ENCODE peak calls at places on chromosomes 12 and 14, in seven cellular contexts. J, L, Y, P, R, F and A are unnamed samples.

GRCh38 chr14:25017562-25017961 is 32.4 kb downstream of the STXBP6 start:
- DNase-seq in J (no peak), L (no peak), Y (no peak), P (no peak), R (no peak), F (no peak), A (no peak)

GRCh38 chr14:94145902-94146527 is 16.6 kb upstream of the IFI27L2 start:
- DNase-seq in J (no peak), L (no peak), Y (no peak), P (no peak), R (no peak), F (no peak), A (no peak)

GRCh38 chr14:66508547-66508845 is 549 bp downstream of the GPHN start:
- DNase-seq in J (no peak), L (no peak), Y (no peak), P (no peak), R (no peak), F (no peak), A (no peak)

GRCh38 chr12:108616941-108617858 is 16.5 kb downstream of the SELPLG start:
- DNase-seq in J (no peak), L (no peak), Y (peak; percentile 75), P (no peak), R (no peak), F (peak; percentile 62), A (peak; percentile 94)

GRCh38 chr14:87430810-87431209 is 562.2 kb downstream of the GALC start:
- DNase-seq in J (no peak), L (no peak), Y (no peak), P (no peak), R (no peak), F (no peak), A (no peak)

GRCh38 chr12:67669925-67670631 is 21.5 kb downstream of the DYRK2 start:
- DNase-seq in J (no peak), L (no peak), Y (no peak), P (no peak), R (no peak), F (no peak), A (no peak)

GRCh38 chr14:60278350-60278749 is 29.3 kb downstream of the PPM1A start:
- DNase-seq in J (no peak), L (no peak), Y (no peak), P (no peak), R (no peak), F (no peak), A (no peak)

GRCh38 chr12:46357438-46358324 is 14.9 kb downstream of the SLC38A2 start:
- DNase-seq in J (no peak), L (no peak), Y (no peak), P (no peak), R (peak; percentile 73), F (no peak), A (no peak)

GRCh38 chr14:105392161-105393090 is 5.9 kb upstream of the TEX22 start:
- DNase-seq in J (no peak), L (no peak), Y (no peak), P (no peak), R (no peak), F (no peak), A (no peak)

GRCh38 chr12:21642707-21643389 is 14.8 kb downstream of the LDHB start:
- DNase-seq in J (no peak), L (no peak), Y (no peak), P (no peak), R (no peak), F (no peak), A (no peak)

GRCh38 chr12:96263449-96263902 is 69.3 kb downstream of the ELK3 start:
- DNase-seq in J (no peak), L (no peak), Y (no peak), P (no peak), R (no peak), F (no peak), A (no peak)

GRCh38 chr14:64873506-64874220 is 6.0 kb downstream of the SPTB start:
- DNase-seq in J (no peak), L (no peak), Y (no peak), P (no peak), R (no peak), F (no peak), A (no peak)

GRCh38 chr14:44163946-44164345 is 343.1 kb downstream of the FSCB start:
- DNase-seq in J (no peak), L (no peak), Y (no peak), P (no peak), R (no peak), F (no peak), A (no peak)

GRCh38 chr12:109532721-109533486 is 40.4 kb downstream of the MMAB start:
- DNase-seq in J (no peak), L (no peak), Y (no peak), P (no peak), R (no peak), F (no peak), A (no peak)

GRCh38 chr12:49068879-49069506 is 786 bp downstream of the RHEBL1 start:
- DNase-seq in J (no peak), L (no peak), Y (no peak), P (peak; percentile 26), R (no peak), F (no peak), A (no peak)

GRCh38 chr14:71483154-71483553 is 449.1 kb upstream of the RGS6 start:
- DNase-seq in J (no peak), L (no peak), Y (no peak), P (no peak), R (no peak), F (no peak), A (no peak)

GRCh38 chr12:116563262-116563661 is 4.1 kb downstream of the MAP1LC3B2 start:
- DNase-seq in J (no peak), L (no peak), Y (no peak), P (no peak), R (no peak), F (no peak), A (no peak)

GRCh38 chr12:108765289-108765764 is 34.0 kb upstream of the CORO1C start:
- DNase-seq in J (no peak), L (no peak), Y (no peak), P (no peak), R (no peak), F (no peak), A (no peak)

GRCh38 chr12:79615596-79616560 is 74.9 kb downstream of the PAWR start:
- DNase-seq in J (no peak), L (no peak), Y (no peak), P (no peak), R (no peak), F (no peak), A (no peak)

GRCh38 chr12:89840162-89840922 is 131.7 kb upstream of the ATP2B1 start:
- DNase-seq in J (no peak), L (no peak), Y (no peak), P (no peak), R (no peak), F (no peak), A (no peak)

GRCh38 chr12:45732250-45732649 is 2.7 kb downstream of the ARID2 start:
- DNase-seq in J (no peak), L (no peak), Y (no peak), P (no peak), R (no peak), F (no peak), A (no peak)

GRCh38 chr12:126083931-126084330 is 1018.7 kb downstream of the AACS start:
- DNase-seq in J (no peak), L (no peak), Y (no peak), P (no peak), R (no peak), F (no peak), A (no peak)

GRCh38 chr12:55925870-55926737 is 1.6 kb downstream of the PYM1 start:
- DNase-seq in J (no peak), L (no peak), Y (no peak), P (no peak), R (no peak), F (peak; percentile 12), A (peak; percentile 65)

GRCh38 chr12:120972870-120973543 is 5.3 kb upstream of the HNF1A start:
- DNase-seq in J (no peak), L (peak; percentile 71), Y (no peak), P (no peak), R (no peak), F (no peak), A (no peak)

GRCh38 chr12:95304673-95305198 is 87.1 kb downstream of the VEZT start:
- DNase-seq in J (no peak), L (no peak), Y (no peak), P (no peak), R (no peak), F (no peak), A (no peak)

GRCh38 chr14:79011091-79011919 is 841.1 kb downstream of the NRXN3 start:
- DNase-seq in J (no peak), L (no peak), Y (no peak), P (peak; percentile 38), R (peak; percentile 38), F (peak; percentile 55), A (no peak)

GRCh38 chr14:61298834-61299233 is 17.7 kb upstream of the TMEM30B start:
- DNase-seq in J (no peak), L (no peak), Y (no peak), P (no peak), R (no peak), F (no peak), A (no peak)